ENCODE peak calls at places on chromosome 18, in four cellular contexts. M is Daoy, Z is nephron progenitor cell, L is fibroblast of mammary gland. R is an unnamed sample.

GRCh38 chr18:11320981-11321380 is 171.6 kb upstream of the PIEZO2 start:
- DNase-seq in M (peak; percentile 49), Z (no peak), L (peak; percentile 81), R (no peak)

GRCh38 chr18:61882296-61883004 is 10.4 kb downstream of the RNF152 start:
- DNase-seq in M (peak; percentile 5), Z (no peak), L (no peak), R (no peak)

GRCh38 chr18:74316257-74317180 is 880 bp downstream of the C18orf63 start:
- DNase-seq in M (peak; percentile 58), Z (no peak), L (peak; percentile 52), R (peak; percentile 90)

GRCh38 chr18:36525913-36526312 is 228.4 kb downstream of the FHOD3 start:
- DNase-seq in M (no peak), Z (no peak), L (peak; percentile 12), R (no peak)

GRCh38 chr18:46542545-46542944 is 114.5 kb downstream of the LOXHD1 start:
- DNase-seq in M (no peak), Z (peak; percentile 25), L (peak; percentile 2), R (peak; percentile 75)

GRCh38 chr18:8307960-8308359 is 301.3 kb upstream of the RAB12 start:
- DNase-seq in M (no peak), Z (no peak), L (peak; percentile 25), R (no peak)

GRCh38 chr18:79590191-79591039 is 89.2 kb upstream of the CTDP1 start:
- DNase-seq in M (no peak), Z (no peak), L (no peak), R (peak; percentile 32)

GRCh38 chr18:28149810-28150420 is 27.0 kb downstream of the CDH2 start:
- DNase-seq in M (no peak), Z (peak; percentile 52), L (no peak), R (no peak)

GRCh38 chr18:48613589-48613988 is 74.8 kb downstream of the CTIF start:
- DNase-seq in M (no peak), Z (peak; percentile 26), L (no peak), R (no peak)

GRCh38 chr18:396251-396555 is 104.3 kb downstream of the COLEC12 start:
- DNase-seq in M (no peak), Z (no peak), L (peak; percentile 61), R (peak; percentile 29)

GRCh38 chr18:33696332-33697162 is 118.5 kb downstream of the ASXL3 start:
- DNase-seq in M (no peak), Z (no peak), L (no peak), R (no peak)

GRCh38 chr18:41761329-41762028 is 193.6 kb upstream of the PIK3C3 start:
- DNase-seq in M (no peak), Z (no peak), L (peak; percentile 84), R (no peak)

GRCh38 chr18:44856157-44856556 is 175.5 kb downstream of the SETBP1 start:
- DNase-seq in M (no peak), Z (no peak), L (no peak), R (no peak)

GRCh38 chr18:61893304-61893970 is 630 bp upstream of the RNF152 start:
- DNase-seq in M (peak; percentile 59), Z (peak; percentile 77), L (peak; percentile 30), R (peak; percentile 47)

GRCh38 chr18:73006331-73006730 is 138.5 kb upstream of the NETO1 start:
- DNase-seq in M (no peak), Z (no peak), L (no peak), R (no peak)

GRCh38 chr18:24397694-24398365 is at the start of gene OSBPL1A:
- DNase-seq in M (peak; percentile 95), Z (peak; percentile 97), L (peak; percentile 83), R (peak; percentile 96)

R was measured in cardiac muscle cell.